ENCODE peak calls at places on chromosomes 7 and 10, in four cellular contexts. One of them, this sample, is unnamed.

GRCh38 chr7:16543456-16543855 is 16.8 kb downstream of the LRRC72 start:
- DNase-seq in neural progenitor cell: no peak
- DNase-seq in H9: no peak
- DNase-seq in gastrocnemius medialis: no peak
- DNase-seq in this sample: no peak

GRCh38 chr10:97915761-97916160 is 66.1 kb downstream of the GOLGA7B start:
- DNase-seq in neural progenitor cell: no peak
- DNase-seq in H9: no peak
- DNase-seq in gastrocnemius medialis: no peak
- DNase-seq in this sample: no peak

GRCh38 chr10:91022924-91023707 is 102.2 kb upstream of the ANKRD1 start:
- DNase-seq in neural progenitor cell: no peak
- DNase-seq in H9: no peak
- DNase-seq in gastrocnemius medialis: no peak
- DNase-seq in this sample: no peak

GRCh38 chr7:20170626-20171025 is 46.6 kb downstream of the MACC1 start:
- DNase-seq in neural progenitor cell: no peak
- DNase-seq in H9: no peak
- DNase-seq in gastrocnemius medialis: no peak
- DNase-seq in this sample: no peak

GRCh38 chr7:85095357-85095756 is 91.5 kb downstream of the SEMA3D start:
- DNase-seq in neural progenitor cell: no peak
- DNase-seq in H9: no peak
- DNase-seq in gastrocnemius medialis: no peak
- DNase-seq in this sample: no peak

GRCh38 chr7:24587853-24588252 is 14.6 kb downstream of the PALS2 start:
- DNase-seq in neural progenitor cell: peak
- DNase-seq in H9: peak
- DNase-seq in gastrocnemius medialis: no peak
- DNase-seq in this sample: peak

GRCh38 chr10:125599194-125599593 is 83.8 kb downstream of the TEX36 start:
- DNase-seq in neural progenitor cell: no peak
- DNase-seq in H9: no peak
- DNase-seq in gastrocnemius medialis: no peak
- DNase-seq in this sample: no peak

GRCh38 chr7:114130860-114131259 is 212.1 kb upstream of the PPP1R3A start:
- DNase-seq in neural progenitor cell: no peak
- DNase-seq in H9: no peak
- DNase-seq in gastrocnemius medialis: no peak
- DNase-seq in this sample: no peak

GRCh38 chr7:66202380-66202779 is 2.8 kb upstream of the TPST1 start:
- DNase-seq in neural progenitor cell: no peak
- DNase-seq in H9: peak
- DNase-seq in gastrocnemius medialis: no peak
- DNase-seq in this sample: no peak

GRCh38 chr7:151341357-151342101 is at the start of gene NUB1:
- DNase-seq in neural progenitor cell: peak
- DNase-seq in H9: peak
- DNase-seq in gastrocnemius medialis: peak
- DNase-seq in this sample: peak

GRCh38 chr7:92973293-92973731 is 136.9 kb upstream of the CDK6 start:
- DNase-seq in neural progenitor cell: no peak
- DNase-seq in H9: no peak
- DNase-seq in gastrocnemius medialis: no peak
- DNase-seq in this sample: no peak

GRCh38 chr7:46682841-46683624 is 762.0 kb upstream of the IGFBP3 start:
- DNase-seq in neural progenitor cell: no peak
- DNase-seq in H9: no peak
- DNase-seq in gastrocnemius medialis: no peak
- DNase-seq in this sample: no peak

GRCh38 chr7:69756235-69756634 is 158.0 kb downstream of the AUTS2 start:
- DNase-seq in neural progenitor cell: peak
- DNase-seq in H9: no peak
- DNase-seq in gastrocnemius medialis: no peak
- DNase-seq in this sample: no peak

GRCh38 chr10:13628661-13629060 is 41.9 kb downstream of the PRPF18 start:
- DNase-seq in neural progenitor cell: no peak
- DNase-seq in H9: no peak
- DNase-seq in gastrocnemius medialis: no peak
- DNase-seq in this sample: no peak

GRCh38 chr10:13891542-13892431 is 305.0 kb downstream of the PRPF18 start:
- DNase-seq in neural progenitor cell: peak
- DNase-seq in H9: no peak
- DNase-seq in gastrocnemius medialis: no peak
- DNase-seq in this sample: peak

GRCh38 chr10:94036664-94037033 is 42.9 kb downstream of the PLCE1 start:
- DNase-seq in neural progenitor cell: no peak
- DNase-seq in H9: no peak
- DNase-seq in gastrocnemius medialis: no peak
- DNase-seq in this sample: no peak

GRCh38 chr10:63494951-63495350 is 26.2 kb upstream of the REEP3 start:
- DNase-seq in neural progenitor cell: peak
- DNase-seq in H9: no peak
- DNase-seq in gastrocnemius medialis: no peak
- DNase-seq in this sample: no peak

GRCh38 chr7:112071856-112072255 is 134.3 kb downstream of the DOCK4 start:
- DNase-seq in neural progenitor cell: no peak
- DNase-seq in H9: no peak
- DNase-seq in gastrocnemius medialis: no peak
- DNase-seq in this sample: no peak

GRCh38 chr10:106392781-106393180 is 771.7 kb downstream of the SORCS1 start:
- DNase-seq in neural progenitor cell: peak
- DNase-seq in H9: peak
- DNase-seq in gastrocnemius medialis: no peak
- DNase-seq in this sample: no peak

GRCh38 chr7:113891828-113892227 is 27.0 kb downstream of the PPP1R3A start:
- DNase-seq in neural progenitor cell: no peak
- DNase-seq in H9: no peak
- DNase-seq in gastrocnemius medialis: no peak
- DNase-seq in this sample: no peak

GRCh38 chr7:8605227-8605626 is 171.8 kb downstream of the NXPH1 start:
- DNase-seq in neural progenitor cell: no peak
- DNase-seq in H9: no peak
- DNase-seq in gastrocnemius medialis: no peak
- DNase-seq in this sample: no peak

GRCh38 chr7:90629306-90629918 is 33.3 kb downstream of the CDK14 start:
- DNase-seq in neural progenitor cell: peak
- DNase-seq in H9: no peak
- DNase-seq in gastrocnemius medialis: no peak
- DNase-seq in this sample: no peak

GRCh38 chr7:116218051-116218645 is 7.8 kb downstream of the TES start:
- DNase-seq in neural progenitor cell: no peak
- DNase-seq in H9: no peak
- DNase-seq in gastrocnemius medialis: no peak
- DNase-seq in this sample: no peak

GRCh38 chr10:60594476-60595051 is 183.7 kb upstream of the CDK1 start:
- DNase-seq in neural progenitor cell: peak
- DNase-seq in H9: no peak
- DNase-seq in gastrocnemius medialis: no peak
- DNase-seq in this sample: no peak

GRCh38 chr7:92880212-92881090 is 44.1 kb upstream of the CDK6 start:
- DNase-seq in neural progenitor cell: peak
- DNase-seq in H9: peak
- DNase-seq in gastrocnemius medialis: no peak
- DNase-seq in this sample: no peak

GRCh38 chr10:68301790-68302502 is 29.9 kb upstream of the HNRNPH3 start:
- DNase-seq in neural progenitor cell: peak
- DNase-seq in H9: no peak
- DNase-seq in gastrocnemius medialis: no peak
- DNase-seq in this sample: no peak

GRCh38 chr10:77139746-77140145 is 497.9 kb downstream of the KCNMA1 start:
- DNase-seq in neural progenitor cell: no peak
- DNase-seq in H9: no peak
- DNase-seq in gastrocnemius medialis: no peak
- DNase-seq in this sample: no peak

GRCh38 chr10:64859911-64860310 is 1338.7 kb downstream of the REEP3 start:
- DNase-seq in neural progenitor cell: no peak
- DNase-seq in H9: no peak
- DNase-seq in gastrocnemius medialis: no peak
- DNase-seq in this sample: no peak
- TF ChIP-seq CTCF in neural progenitor cell: no peak
- TF ChIP-seq CTCF in H9: no peak
- TF ChIP-seq CTCF in gastrocnemius medialis: no peak
- TF ChIP-seq CTCF in this sample: no peak

GRCh38 chr7:30917216-30917893 is 5.7 kb downstream of the AQP1 start:
- DNase-seq in neural progenitor cell: no peak
- DNase-seq in H9: no peak
- DNase-seq in gastrocnemius medialis: no peak
- DNase-seq in this sample: no peak
- TF ChIP-seq CTCF in neural progenitor cell: no peak
- TF ChIP-seq CTCF in H9: no peak
- TF ChIP-seq CTCF in gastrocnemius medialis: no peak
- TF ChIP-seq CTCF in this sample: no peak

GRCh38 chr10:5683065-5683464 is 1.6 kb upstream of the TASOR2 start:
- DNase-seq in neural progenitor cell: no peak
- DNase-seq in H9: no peak
- DNase-seq in gastrocnemius medialis: no peak
- DNase-seq in this sample: no peak

GRCh38 chr10:5678397-5678983 is 6.1 kb upstream of the TASOR2 start:
- DNase-seq in neural progenitor cell: no peak
- DNase-seq in H9: no peak
- DNase-seq in gastrocnemius medialis: no peak
- DNase-seq in this sample: no peak

GRCh38 chr10:5681930-5682329 is 2.7 kb upstream of the TASOR2 start:
- DNase-seq in neural progenitor cell: no peak
- DNase-seq in H9: no peak
- DNase-seq in gastrocnemius medialis: no peak
- DNase-seq in this sample: no peak

GRCh38 chr10:5679036-5679435 is 5.6 kb upstream of the TASOR2 start:
- DNase-seq in neural progenitor cell: no peak
- DNase-seq in H9: no peak
- DNase-seq in gastrocnemius medialis: no peak
- DNase-seq in this sample: no peak

DNA sequence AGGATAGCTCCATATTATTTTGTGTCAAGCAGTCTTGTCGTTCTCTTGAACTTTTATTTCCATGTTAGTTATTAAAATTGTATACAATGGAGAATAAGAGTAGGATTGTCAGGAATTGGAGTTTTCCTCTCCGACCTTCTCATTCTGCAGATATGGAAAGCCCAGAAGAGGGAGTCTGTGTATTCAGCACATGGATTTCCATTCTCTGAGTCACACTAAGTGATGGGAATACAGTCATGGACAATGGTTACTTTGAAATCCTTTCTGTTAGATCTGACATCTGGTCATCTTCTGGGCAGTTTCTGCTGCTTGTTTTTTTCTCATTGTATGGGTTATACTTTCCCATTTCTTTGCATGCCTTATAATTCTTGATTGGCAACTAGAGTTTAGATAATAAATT is 5.0 kb upstream of the TASOR2 start:
- DNase-seq in neural progenitor cell: no peak
- DNase-seq in H9: no peak
- DNase-seq in gastrocnemius medialis: no peak
- DNase-seq in this sample: no peak
- TF ChIP-seq CTCF in neural progenitor cell: no peak
- TF ChIP-seq CTCF in H9: no peak
- TF ChIP-seq CTCF in gastrocnemius medialis: no peak
- TF ChIP-seq CTCF in this sample: no peak

DNA sequence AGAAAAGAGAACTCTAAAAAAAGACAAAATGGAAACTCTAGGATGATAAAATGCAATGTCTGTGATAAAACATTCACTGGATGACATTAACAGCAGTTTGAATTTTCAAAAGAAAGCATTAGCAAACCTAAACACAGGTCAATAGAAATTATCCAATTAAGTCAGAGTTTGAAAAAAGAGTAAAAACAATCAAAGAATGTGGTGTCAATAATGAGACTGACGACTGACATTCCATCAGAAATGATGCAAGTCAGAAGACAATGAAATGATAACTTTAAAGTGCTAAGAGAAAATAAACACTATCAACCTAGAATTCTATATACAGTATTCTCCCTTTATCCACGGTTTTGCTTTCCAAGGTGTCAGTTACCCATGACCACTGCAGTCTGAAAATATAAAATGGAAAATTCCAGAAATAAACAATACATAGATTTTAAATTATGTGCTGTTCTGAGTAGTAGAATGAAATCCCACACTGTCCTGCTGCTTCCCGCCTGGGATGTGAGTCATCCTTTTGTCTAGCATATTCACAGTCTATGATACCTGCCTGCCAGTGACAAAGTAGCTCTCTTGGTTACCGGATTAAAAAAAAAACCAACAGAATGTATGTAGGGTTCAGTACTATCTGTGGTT is 38.3 kb upstream of the SFMBT2 start:
- DNase-seq in neural progenitor cell: no peak
- DNase-seq in H9: no peak
- DNase-seq in gastrocnemius medialis: no peak
- DNase-seq in this sample: no peak
- TF ChIP-seq CTCF in neural progenitor cell: no peak
- TF ChIP-seq CTCF in H9: no peak
- TF ChIP-seq CTCF in gastrocnemius medialis: no peak
- TF ChIP-seq CTCF in this sample: no peak

GRCh38 chr7:123637878-123638277 is 17.8 kb upstream of the LMOD2 start:
- DNase-seq in neural progenitor cell: no peak
- DNase-seq in H9: no peak
- DNase-seq in gastrocnemius medialis: no peak
- DNase-seq in this sample: no peak

GRCh38 chr7:123633553-123633952 is 22.1 kb upstream of the LMOD2 start:
- DNase-seq in neural progenitor cell: no peak
- DNase-seq in H9: no peak
- DNase-seq in gastrocnemius medialis: no peak
- DNase-seq in this sample: no peak

GRCh38 chr7:123632808-123633207 is 22.9 kb upstream of the LMOD2 start:
- DNase-seq in neural progenitor cell: no peak
- DNase-seq in H9: no peak
- DNase-seq in gastrocnemius medialis: no peak
- DNase-seq in this sample: no peak

GRCh38 chr7:123637203-123637602 is 18.5 kb upstream of the LMOD2 start:
- DNase-seq in neural progenitor cell: no peak
- DNase-seq in H9: no peak
- DNase-seq in gastrocnemius medialis: no peak
- DNase-seq in this sample: no peak

DNA sequence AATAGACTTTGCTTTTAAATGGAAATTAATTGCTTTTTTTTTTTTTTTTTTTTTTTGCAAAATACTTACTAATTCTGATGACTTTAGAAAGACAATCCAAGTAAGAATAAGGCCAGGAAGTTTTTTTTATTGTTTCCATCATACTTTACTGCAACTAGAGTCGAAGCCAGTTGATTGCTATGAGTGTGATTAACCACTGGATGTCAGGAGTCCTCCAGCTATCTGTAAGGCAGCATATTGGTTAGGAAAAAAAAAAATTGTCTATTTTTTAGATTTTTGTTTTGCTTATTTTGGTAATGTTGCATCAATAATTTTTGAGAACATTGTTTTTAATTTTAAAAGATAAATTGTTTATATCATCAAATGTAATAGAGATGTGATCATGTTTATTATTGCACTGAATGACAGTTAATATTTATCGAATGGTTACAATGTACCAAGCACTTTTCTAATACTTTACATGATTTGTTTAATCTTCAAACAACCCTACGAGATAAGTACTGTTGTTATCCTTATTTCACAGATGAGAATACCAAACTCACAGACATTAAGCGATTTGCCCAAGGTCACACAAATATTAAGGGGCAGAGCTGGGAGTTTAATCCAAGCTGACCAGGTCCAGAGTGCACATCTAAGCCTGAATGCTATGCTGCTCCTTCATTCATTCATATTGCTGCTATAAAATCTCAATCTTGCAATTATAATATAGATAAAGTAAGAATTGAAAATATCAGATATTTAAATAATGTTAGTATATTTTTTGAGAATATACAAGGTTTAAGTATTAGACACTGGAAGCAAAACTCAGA is 19.9 kb upstream of the LMOD2 start:
- DNase-seq in neural progenitor cell: peak
- DNase-seq in H9: no peak
- DNase-seq in gastrocnemius medialis: no peak
- DNase-seq in this sample: no peak
- TF ChIP-seq CTCF in neural progenitor cell: peak
- TF ChIP-seq CTCF in H9: peak
- TF ChIP-seq CTCF in gastrocnemius medialis: peak
- TF ChIP-seq CTCF in this sample: peak

This sample was measured in glutamatergic neuron.